ENCODE peak calls at places on chromosomes 6 and 20, in eight cellular contexts. One of them, this sample, is unnamed.

GRCh38 chr20:33602826-33603590 is 59.1 kb upstream of the C20orf144 start:
- DNase-seq in endothelial cell: no peak
- DNase-seq in breast epithelium: no peak
- DNase-seq in left ventricle myocardium superior: no peak
- DNase-seq in GM23338: no peak
- DNase-seq in non-pigmented ciliary epithelial cell: no peak
- DNase-seq in cardiac fibroblast: peak
- DNase-seq in Calu3: no peak
- DNase-seq in this sample: no peak

GRCh38 chr6:16712931-16713484 is 48.3 kb downstream of the ATXN1 start:
- DNase-seq in endothelial cell: no peak
- DNase-seq in breast epithelium: no peak
- DNase-seq in left ventricle myocardium superior: peak
- DNase-seq in GM23338: peak
- DNase-seq in non-pigmented ciliary epithelial cell: no peak
- DNase-seq in cardiac fibroblast: peak
- DNase-seq in Calu3: peak
- DNase-seq in this sample: no peak

GRCh38 chr20:36591854-36592641 is 13.5 kb upstream of the RAB5IF start:
- DNase-seq in endothelial cell: peak
- DNase-seq in breast epithelium: no peak
- DNase-seq in left ventricle myocardium superior: no peak
- DNase-seq in GM23338: peak
- DNase-seq in non-pigmented ciliary epithelial cell: no peak
- DNase-seq in cardiac fibroblast: no peak
- DNase-seq in Calu3: peak
- DNase-seq in this sample: no peak

GRCh38 chr6:157892363-157892878 is 69.4 kb downstream of the SNX9 start:
- DNase-seq in endothelial cell: no peak
- DNase-seq in breast epithelium: no peak
- DNase-seq in left ventricle myocardium superior: no peak
- DNase-seq in GM23338: no peak
- DNase-seq in non-pigmented ciliary epithelial cell: no peak
- DNase-seq in cardiac fibroblast: no peak
- DNase-seq in Calu3: no peak
- DNase-seq in this sample: no peak

GRCh38 chr6:37868447-37868825 is 48.9 kb downstream of the ZFAND3 start:
- DNase-seq in endothelial cell: no peak
- DNase-seq in breast epithelium: no peak
- DNase-seq in left ventricle myocardium superior: no peak
- DNase-seq in GM23338: no peak
- DNase-seq in non-pigmented ciliary epithelial cell: peak
- DNase-seq in cardiac fibroblast: peak
- DNase-seq in Calu3: no peak
- DNase-seq in this sample: no peak

GRCh38 chr6:14353798-14354197 is 236.2 kb downstream of the CD83 start:
- DNase-seq in endothelial cell: no peak
- DNase-seq in breast epithelium: no peak
- DNase-seq in left ventricle myocardium superior: no peak
- DNase-seq in GM23338: no peak
- DNase-seq in non-pigmented ciliary epithelial cell: no peak
- DNase-seq in cardiac fibroblast: no peak
- DNase-seq in Calu3: no peak
- DNase-seq in this sample: no peak

GRCh38 chr6:97459535-97459934 is 176.5 kb upstream of the MMS22L start:
- DNase-seq in endothelial cell: no peak
- DNase-seq in breast epithelium: no peak
- DNase-seq in left ventricle myocardium superior: no peak
- DNase-seq in GM23338: no peak
- DNase-seq in non-pigmented ciliary epithelial cell: no peak
- DNase-seq in cardiac fibroblast: no peak
- DNase-seq in Calu3: no peak
- DNase-seq in this sample: no peak

GRCh38 chr6:83231146-83231545 is 38.0 kb downstream of the RWDD2A start:
- DNase-seq in endothelial cell: no peak
- DNase-seq in breast epithelium: no peak
- DNase-seq in left ventricle myocardium superior: no peak
- DNase-seq in GM23338: no peak
- DNase-seq in non-pigmented ciliary epithelial cell: peak
- DNase-seq in cardiac fibroblast: peak
- DNase-seq in Calu3: no peak
- DNase-seq in this sample: no peak

GRCh38 chr6:26536571-26537159 is 1.5 kb upstream of the HMGN4 start:
- DNase-seq in endothelial cell: peak
- DNase-seq in breast epithelium: no peak
- DNase-seq in left ventricle myocardium superior: no peak
- DNase-seq in GM23338: peak
- DNase-seq in non-pigmented ciliary epithelial cell: no peak
- DNase-seq in cardiac fibroblast: peak
- DNase-seq in Calu3: no peak
- DNase-seq in this sample: no peak

GRCh38 chr20:1813101-1813529 is 82.1 kb upstream of the SIRPA start:
- DNase-seq in endothelial cell: no peak
- DNase-seq in breast epithelium: no peak
- DNase-seq in left ventricle myocardium superior: peak
- DNase-seq in GM23338: no peak
- DNase-seq in non-pigmented ciliary epithelial cell: peak
- DNase-seq in cardiac fibroblast: peak
- DNase-seq in Calu3: peak
- DNase-seq in this sample: no peak

GRCh38 chr6:44446626-44447297 is 59.3 kb downstream of the CDC5L start:
- DNase-seq in endothelial cell: no peak
- DNase-seq in breast epithelium: no peak
- DNase-seq in left ventricle myocardium superior: no peak
- DNase-seq in GM23338: no peak
- DNase-seq in non-pigmented ciliary epithelial cell: peak
- DNase-seq in cardiac fibroblast: peak
- DNase-seq in Calu3: no peak
- DNase-seq in this sample: no peak

GRCh38 chr6:17885079-17885478 is 102.4 kb downstream of the KIF13A start:
- DNase-seq in endothelial cell: no peak
- DNase-seq in breast epithelium: no peak
- DNase-seq in left ventricle myocardium superior: no peak
- DNase-seq in GM23338: no peak
- DNase-seq in non-pigmented ciliary epithelial cell: no peak
- DNase-seq in cardiac fibroblast: no peak
- DNase-seq in Calu3: no peak
- DNase-seq in this sample: no peak